ENCODE peak calls at places on chromosomes 13 and 19, in six cellular contexts. One of them, this sample, is unnamed.

GRCh38 chr19:11435833-11436313 is 438 bp downstream of the PRKCSH start:
- DNase-seq in neural crest cell: no peak
- DNase-seq in NCI-H2227 treated with DMSO at 0.1 percent for 48 hours: no peak
- DNase-seq in head of caudate nucleus: no peak
- DNase-seq in stimulated activated CD4-positive, alpha-beta T cell treated with anti-CD3 and anti-CD28 coated beads, Interleukin-12 subunit alpha, Interleukin-12 subunit beta, amount 100 ng/mL, for 48 hours: no peak
- DNase-seq in breast epithelium: no peak
- DNase-seq in this sample: no peak

GRCh38 chr19:14407889-14408640 is 11.1 kb downstream of the DDX39A start:
- DNase-seq in neural crest cell: no peak
- DNase-seq in NCI-H2227 treated with DMSO at 0.1 percent for 48 hours: no peak
- DNase-seq in head of caudate nucleus: no peak
- DNase-seq in stimulated activated CD4-positive, alpha-beta T cell treated with anti-CD3 and anti-CD28 coated beads, Interleukin-12 subunit alpha, Interleukin-12 subunit beta, amount 100 ng/mL, for 48 hours: no peak
- DNase-seq in breast epithelium: no peak
- DNase-seq in this sample: no peak

GRCh38 chr19:409515-410242 is 732 bp upstream of the C2CD4C start:
- DNase-seq in neural crest cell: no peak
- DNase-seq in NCI-H2227 treated with DMSO at 0.1 percent for 48 hours: no peak
- DNase-seq in head of caudate nucleus: no peak
- DNase-seq in stimulated activated CD4-positive, alpha-beta T cell treated with anti-CD3 and anti-CD28 coated beads, Interleukin-12 subunit alpha, Interleukin-12 subunit beta, amount 100 ng/mL, for 48 hours: no peak
- DNase-seq in breast epithelium: peak
- DNase-seq in this sample: peak

GRCh38 chr13:106145997-106146864 is 389.2 kb downstream of the EFNB2 start:
- DNase-seq in neural crest cell: no peak
- DNase-seq in NCI-H2227 treated with DMSO at 0.1 percent for 48 hours: no peak
- DNase-seq in head of caudate nucleus: no peak
- DNase-seq in stimulated activated CD4-positive, alpha-beta T cell treated with anti-CD3 and anti-CD28 coated beads, Interleukin-12 subunit alpha, Interleukin-12 subunit beta, amount 100 ng/mL, for 48 hours: no peak
- DNase-seq in breast epithelium: no peak
- DNase-seq in this sample: no peak

GRCh38 chr19:7925171-7925837 is 631 bp downstream of the CTXN1 start:
- DNase-seq in neural crest cell: peak
- DNase-seq in NCI-H2227 treated with DMSO at 0.1 percent for 48 hours: peak
- DNase-seq in head of caudate nucleus: no peak
- DNase-seq in stimulated activated CD4-positive, alpha-beta T cell treated with anti-CD3 and anti-CD28 coated beads, Interleukin-12 subunit alpha, Interleukin-12 subunit beta, amount 100 ng/mL, for 48 hours: peak
- DNase-seq in breast epithelium: no peak
- DNase-seq in this sample: peak

GRCh38 chr13:19644947-19645439 is 11.5 kb downstream of the MPHOSPH8 start:
- DNase-seq in neural crest cell: no peak
- DNase-seq in NCI-H2227 treated with DMSO at 0.1 percent for 48 hours: no peak
- DNase-seq in head of caudate nucleus: no peak
- DNase-seq in stimulated activated CD4-positive, alpha-beta T cell treated with anti-CD3 and anti-CD28 coated beads, Interleukin-12 subunit alpha, Interleukin-12 subunit beta, amount 100 ng/mL, for 48 hours: no peak
- DNase-seq in breast epithelium: no peak
- DNase-seq in this sample: no peak

GRCh38 chr13:83508905-83509304 is 373.4 kb downstream of the SLITRK1 start:
- DNase-seq in neural crest cell: no peak
- DNase-seq in NCI-H2227 treated with DMSO at 0.1 percent for 48 hours: no peak
- DNase-seq in head of caudate nucleus: no peak
- DNase-seq in stimulated activated CD4-positive, alpha-beta T cell treated with anti-CD3 and anti-CD28 coated beads, Interleukin-12 subunit alpha, Interleukin-12 subunit beta, amount 100 ng/mL, for 48 hours: no peak
- DNase-seq in breast epithelium: no peak
- DNase-seq in this sample: no peak

GRCh38 chr13:52001120-52001731 is 10.0 kb downstream of the ATP7B start:
- DNase-seq in neural crest cell: no peak
- DNase-seq in NCI-H2227 treated with DMSO at 0.1 percent for 48 hours: peak
- DNase-seq in head of caudate nucleus: no peak
- DNase-seq in stimulated activated CD4-positive, alpha-beta T cell treated with anti-CD3 and anti-CD28 coated beads, Interleukin-12 subunit alpha, Interleukin-12 subunit beta, amount 100 ng/mL, for 48 hours: no peak
- DNase-seq in breast epithelium: no peak
- DNase-seq in this sample: peak

GRCh38 chr13:33072282-33072681 is 56.1 kb downstream of the KL start:
- DNase-seq in neural crest cell: no peak
- DNase-seq in NCI-H2227 treated with DMSO at 0.1 percent for 48 hours: no peak
- DNase-seq in head of caudate nucleus: peak
- DNase-seq in stimulated activated CD4-positive, alpha-beta T cell treated with anti-CD3 and anti-CD28 coated beads, Interleukin-12 subunit alpha, Interleukin-12 subunit beta, amount 100 ng/mL, for 48 hours: no peak
- DNase-seq in breast epithelium: no peak
- DNase-seq in this sample: no peak

GRCh38 chr19:50490991-50491472 is 14.4 kb upstream of the GARIN5A start:
- DNase-seq in neural crest cell: no peak
- DNase-seq in NCI-H2227 treated with DMSO at 0.1 percent for 48 hours: no peak
- DNase-seq in head of caudate nucleus: no peak
- DNase-seq in stimulated activated CD4-positive, alpha-beta T cell treated with anti-CD3 and anti-CD28 coated beads, Interleukin-12 subunit alpha, Interleukin-12 subunit beta, amount 100 ng/mL, for 48 hours: no peak
- DNase-seq in breast epithelium: no peak
- DNase-seq in this sample: no peak

GRCh38 chr13:33800646-33801186 is 17.2 kb upstream of the RFC3 start:
- DNase-seq in neural crest cell: no peak
- DNase-seq in NCI-H2227 treated with DMSO at 0.1 percent for 48 hours: no peak
- DNase-seq in head of caudate nucleus: no peak
- DNase-seq in stimulated activated CD4-positive, alpha-beta T cell treated with anti-CD3 and anti-CD28 coated beads, Interleukin-12 subunit alpha, Interleukin-12 subunit beta, amount 100 ng/mL, for 48 hours: no peak
- DNase-seq in breast epithelium: no peak
- DNase-seq in this sample: no peak

GRCh38 chr19:4582980-4583842 is 23.7 kb upstream of the SEMA6B start:
- DNase-seq in neural crest cell: no peak
- DNase-seq in NCI-H2227 treated with DMSO at 0.1 percent for 48 hours: no peak
- DNase-seq in head of caudate nucleus: no peak
- DNase-seq in stimulated activated CD4-positive, alpha-beta T cell treated with anti-CD3 and anti-CD28 coated beads, Interleukin-12 subunit alpha, Interleukin-12 subunit beta, amount 100 ng/mL, for 48 hours: no peak
- DNase-seq in breast epithelium: no peak
- DNase-seq in this sample: peak

GRCh38 chr19:2329528-2329927 is 1.0 kb downstream of the SPPL2B start:
- DNase-seq in neural crest cell: no peak
- DNase-seq in NCI-H2227 treated with DMSO at 0.1 percent for 48 hours: no peak
- DNase-seq in head of caudate nucleus: no peak
- DNase-seq in stimulated activated CD4-positive, alpha-beta T cell treated with anti-CD3 and anti-CD28 coated beads, Interleukin-12 subunit alpha, Interleukin-12 subunit beta, amount 100 ng/mL, for 48 hours: no peak
- DNase-seq in breast epithelium: no peak
- DNase-seq in this sample: no peak

GRCh38 chr19:15291666-15292065 is 40.7 kb downstream of the BRD4 start:
- DNase-seq in neural crest cell: no peak
- DNase-seq in NCI-H2227 treated with DMSO at 0.1 percent for 48 hours: no peak
- DNase-seq in head of caudate nucleus: no peak
- DNase-seq in stimulated activated CD4-positive, alpha-beta T cell treated with anti-CD3 and anti-CD28 coated beads, Interleukin-12 subunit alpha, Interleukin-12 subunit beta, amount 100 ng/mL, for 48 hours: no peak
- DNase-seq in breast epithelium: no peak
- DNase-seq in this sample: no peak

GRCh38 chr13:48773531-48774275 is 120.0 kb downstream of the CYSLTR2 start:
- DNase-seq in neural crest cell: no peak
- DNase-seq in NCI-H2227 treated with DMSO at 0.1 percent for 48 hours: no peak
- DNase-seq in head of caudate nucleus: no peak
- DNase-seq in stimulated activated CD4-positive, alpha-beta T cell treated with anti-CD3 and anti-CD28 coated beads, Interleukin-12 subunit alpha, Interleukin-12 subunit beta, amount 100 ng/mL, for 48 hours: no peak
- DNase-seq in breast epithelium: no peak
- DNase-seq in this sample: no peak

GRCh38 chr13:32829269-32829668 is 187.0 kb upstream of the KL start:
- DNase-seq in neural crest cell: no peak
- DNase-seq in NCI-H2227 treated with DMSO at 0.1 percent for 48 hours: no peak
- DNase-seq in head of caudate nucleus: no peak
- DNase-seq in stimulated activated CD4-positive, alpha-beta T cell treated with anti-CD3 and anti-CD28 coated beads, Interleukin-12 subunit alpha, Interleukin-12 subunit beta, amount 100 ng/mL, for 48 hours: no peak
- DNase-seq in breast epithelium: no peak
- DNase-seq in this sample: no peak

GRCh38 chr19:9078651-9079050 is 8.2 kb upstream of the OR1M1 start:
- DNase-seq in neural crest cell: no peak
- DNase-seq in NCI-H2227 treated with DMSO at 0.1 percent for 48 hours: no peak
- DNase-seq in head of caudate nucleus: no peak
- DNase-seq in stimulated activated CD4-positive, alpha-beta T cell treated with anti-CD3 and anti-CD28 coated beads, Interleukin-12 subunit alpha, Interleukin-12 subunit beta, amount 100 ng/mL, for 48 hours: no peak
- DNase-seq in breast epithelium: no peak
- DNase-seq in this sample: no peak

GRCh38 chr13:25869941-25870340 is 181.9 kb downstream of the SHISA2 start:
- DNase-seq in neural crest cell: no peak
- DNase-seq in NCI-H2227 treated with DMSO at 0.1 percent for 48 hours: no peak
- DNase-seq in head of caudate nucleus: no peak
- DNase-seq in stimulated activated CD4-positive, alpha-beta T cell treated with anti-CD3 and anti-CD28 coated beads, Interleukin-12 subunit alpha, Interleukin-12 subunit beta, amount 100 ng/mL, for 48 hours: no peak
- DNase-seq in breast epithelium: no peak
- DNase-seq in this sample: no peak

GRCh38 chr19:12885749-12886706 is 973 bp downstream of the KLF1 start:
- DNase-seq in neural crest cell: no peak
- DNase-seq in NCI-H2227 treated with DMSO at 0.1 percent for 48 hours: no peak
- DNase-seq in head of caudate nucleus: no peak
- DNase-seq in stimulated activated CD4-positive, alpha-beta T cell treated with anti-CD3 and anti-CD28 coated beads, Interleukin-12 subunit alpha, Interleukin-12 subunit beta, amount 100 ng/mL, for 48 hours: no peak
- DNase-seq in breast epithelium: no peak
- DNase-seq in this sample: no peak

GRCh38 chr19:33306853-33307792 is 4.8 kb upstream of the CEBPA start:
- DNase-seq in neural crest cell: no peak
- DNase-seq in NCI-H2227 treated with DMSO at 0.1 percent for 48 hours: no peak
- DNase-seq in head of caudate nucleus: no peak
- DNase-seq in stimulated activated CD4-positive, alpha-beta T cell treated with anti-CD3 and anti-CD28 coated beads, Interleukin-12 subunit alpha, Interleukin-12 subunit beta, amount 100 ng/mL, for 48 hours: no peak
- DNase-seq in breast epithelium: peak
- DNase-seq in this sample: no peak

GRCh38 chr19:55341191-55342043 is 1.7 kb downstream of the KMT5C start:
- DNase-seq in neural crest cell: peak
- DNase-seq in NCI-H2227 treated with DMSO at 0.1 percent for 48 hours: peak
- DNase-seq in head of caudate nucleus: peak
- DNase-seq in stimulated activated CD4-positive, alpha-beta T cell treated with anti-CD3 and anti-CD28 coated beads, Interleukin-12 subunit alpha, Interleukin-12 subunit beta, amount 100 ng/mL, for 48 hours: peak
- DNase-seq in breast epithelium: peak
- DNase-seq in this sample: peak

GRCh38 chr13:44151474-44151873 is 222.2 kb upstream of the SERP2 start:
- DNase-seq in neural crest cell: no peak
- DNase-seq in NCI-H2227 treated with DMSO at 0.1 percent for 48 hours: no peak
- DNase-seq in head of caudate nucleus: no peak
- DNase-seq in stimulated activated CD4-positive, alpha-beta T cell treated with anti-CD3 and anti-CD28 coated beads, Interleukin-12 subunit alpha, Interleukin-12 subunit beta, amount 100 ng/mL, for 48 hours: no peak
- DNase-seq in breast epithelium: no peak
- DNase-seq in this sample: no peak

GRCh38 chr19:737591-738093 is 13.3 kb upstream of the MISP start:
- DNase-seq in neural crest cell: peak
- DNase-seq in NCI-H2227 treated with DMSO at 0.1 percent for 48 hours: peak
- DNase-seq in head of caudate nucleus: no peak
- DNase-seq in stimulated activated CD4-positive, alpha-beta T cell treated with anti-CD3 and anti-CD28 coated beads, Interleukin-12 subunit alpha, Interleukin-12 subunit beta, amount 100 ng/mL, for 48 hours: peak
- DNase-seq in breast epithelium: no peak
- DNase-seq in this sample: peak

GRCh38 chr19:10981496-10981895 is 20.7 kb downstream of the SMARCA4 start:
- DNase-seq in neural crest cell: no peak
- DNase-seq in NCI-H2227 treated with DMSO at 0.1 percent for 48 hours: no peak
- DNase-seq in head of caudate nucleus: no peak
- DNase-seq in stimulated activated CD4-positive, alpha-beta T cell treated with anti-CD3 and anti-CD28 coated beads, Interleukin-12 subunit alpha, Interleukin-12 subunit beta, amount 100 ng/mL, for 48 hours: no peak
- DNase-seq in breast epithelium: no peak
- DNase-seq in this sample: no peak

GRCh38 chr13:46278474-46278873 is 66.7 kb downstream of the LRRC63 start:
- DNase-seq in neural crest cell: no peak
- DNase-seq in NCI-H2227 treated with DMSO at 0.1 percent for 48 hours: no peak
- DNase-seq in head of caudate nucleus: no peak
- DNase-seq in stimulated activated CD4-positive, alpha-beta T cell treated with anti-CD3 and anti-CD28 coated beads, Interleukin-12 subunit alpha, Interleukin-12 subunit beta, amount 100 ng/mL, for 48 hours: no peak
- DNase-seq in breast epithelium: no peak
- DNase-seq in this sample: no peak

GRCh38 chr13:49053215-49053614 is 77.5 kb downstream of the FNDC3A start:
- DNase-seq in neural crest cell: no peak
- DNase-seq in NCI-H2227 treated with DMSO at 0.1 percent for 48 hours: no peak
- DNase-seq in head of caudate nucleus: no peak
- DNase-seq in stimulated activated CD4-positive, alpha-beta T cell treated with anti-CD3 and anti-CD28 coated beads, Interleukin-12 subunit alpha, Interleukin-12 subunit beta, amount 100 ng/mL, for 48 hours: no peak
- DNase-seq in breast epithelium: no peak
- DNase-seq in this sample: no peak

GRCh38 chr19:44912854-44913253 is 1.6 kb upstream of the APOC1 start:
- DNase-seq in neural crest cell: no peak
- DNase-seq in NCI-H2227 treated with DMSO at 0.1 percent for 48 hours: no peak
- DNase-seq in head of caudate nucleus: peak
- DNase-seq in stimulated activated CD4-positive, alpha-beta T cell treated with anti-CD3 and anti-CD28 coated beads, Interleukin-12 subunit alpha, Interleukin-12 subunit beta, amount 100 ng/mL, for 48 hours: no peak
- DNase-seq in breast epithelium: no peak
- DNase-seq in this sample: no peak

GRCh38 chr13:87398047-87398446 is 273.1 kb upstream of the SLITRK5 start:
- DNase-seq in neural crest cell: no peak
- DNase-seq in NCI-H2227 treated with DMSO at 0.1 percent for 48 hours: no peak
- DNase-seq in head of caudate nucleus: no peak
- DNase-seq in stimulated activated CD4-positive, alpha-beta T cell treated with anti-CD3 and anti-CD28 coated beads, Interleukin-12 subunit alpha, Interleukin-12 subunit beta, amount 100 ng/mL, for 48 hours: no peak
- DNase-seq in breast epithelium: no peak
- DNase-seq in this sample: no peak

GRCh38 chr19:45995715-45996385 is 583 bp downstream of the CCDC61 start:
- DNase-seq in neural crest cell: no peak
- DNase-seq in NCI-H2227 treated with DMSO at 0.1 percent for 48 hours: no peak
- DNase-seq in head of caudate nucleus: no peak
- DNase-seq in stimulated activated CD4-positive, alpha-beta T cell treated with anti-CD3 and anti-CD28 coated beads, Interleukin-12 subunit alpha, Interleukin-12 subunit beta, amount 100 ng/mL, for 48 hours: no peak
- DNase-seq in breast epithelium: no peak
- DNase-seq in this sample: no peak

GRCh38 chr19:16542894-16543498 is 759 bp upstream of the CHERP start:
- DNase-seq in neural crest cell: no peak
- DNase-seq in NCI-H2227 treated with DMSO at 0.1 percent for 48 hours: no peak
- DNase-seq in head of caudate nucleus: no peak
- DNase-seq in stimulated activated CD4-positive, alpha-beta T cell treated with anti-CD3 and anti-CD28 coated beads, Interleukin-12 subunit alpha, Interleukin-12 subunit beta, amount 100 ng/mL, for 48 hours: no peak
- DNase-seq in breast epithelium: no peak
- DNase-seq in this sample: peak

GRCh38 chr19:44623080-44623479 is 9.7 kb downstream of the IGSF23 start:
- DNase-seq in neural crest cell: no peak
- DNase-seq in NCI-H2227 treated with DMSO at 0.1 percent for 48 hours: no peak
- DNase-seq in head of caudate nucleus: no peak
- DNase-seq in stimulated activated CD4-positive, alpha-beta T cell treated with anti-CD3 and anti-CD28 coated beads, Interleukin-12 subunit alpha, Interleukin-12 subunit beta, amount 100 ng/mL, for 48 hours: no peak
- DNase-seq in breast epithelium: no peak
- DNase-seq in this sample: no peak

GRCh38 chr19:42111384-42111783 is 20.9 kb downstream of the POU2F2 start:
- DNase-seq in neural crest cell: no peak
- DNase-seq in NCI-H2227 treated with DMSO at 0.1 percent for 48 hours: no peak
- DNase-seq in head of caudate nucleus: no peak
- DNase-seq in stimulated activated CD4-positive, alpha-beta T cell treated with anti-CD3 and anti-CD28 coated beads, Interleukin-12 subunit alpha, Interleukin-12 subunit beta, amount 100 ng/mL, for 48 hours: no peak
- DNase-seq in breast epithelium: no peak
- DNase-seq in this sample: no peak

GRCh38 chr19:42563352-42564210 is 31.1 kb downstream of the CEACAM8 start:
- DNase-seq in neural crest cell: peak
- DNase-seq in NCI-H2227 treated with DMSO at 0.1 percent for 48 hours: peak
- DNase-seq in head of caudate nucleus: peak
- DNase-seq in stimulated activated CD4-positive, alpha-beta T cell treated with anti-CD3 and anti-CD28 coated beads, Interleukin-12 subunit alpha, Interleukin-12 subunit beta, amount 100 ng/mL, for 48 hours: no peak
- DNase-seq in breast epithelium: no peak
- DNase-seq in this sample: peak

GRCh38 chr13:110308377-110309158 is 1.5 kb downstream of the COL4A2 start:
- DNase-seq in neural crest cell: peak
- DNase-seq in NCI-H2227 treated with DMSO at 0.1 percent for 48 hours: no peak
- DNase-seq in head of caudate nucleus: no peak
- DNase-seq in stimulated activated CD4-positive, alpha-beta T cell treated with anti-CD3 and anti-CD28 coated beads, Interleukin-12 subunit alpha, Interleukin-12 subunit beta, amount 100 ng/mL, for 48 hours: no peak
- DNase-seq in breast epithelium: no peak
- DNase-seq in this sample: no peak

GRCh38 chr13:50894042-50894441 is 15.5 kb upstream of the RNASEH2B start:
- DNase-seq in neural crest cell: no peak
- DNase-seq in NCI-H2227 treated with DMSO at 0.1 percent for 48 hours: no peak
- DNase-seq in head of caudate nucleus: no peak
- DNase-seq in stimulated activated CD4-positive, alpha-beta T cell treated with anti-CD3 and anti-CD28 coated beads, Interleukin-12 subunit alpha, Interleukin-12 subunit beta, amount 100 ng/mL, for 48 hours: no peak
- DNase-seq in breast epithelium: no peak
- DNase-seq in this sample: no peak

This sample was measured in RPMI8226.